ENCODE peak calls at places on chromosomes 5 and 9, in four cellular contexts. One of them, this sample, is unnamed.

GRCh38 chr5:14218480-14218879 is 75.3 kb downstream of the TRIO start:
- DNase-seq in K562: no peak
- DNase-seq in HCT116: no peak
- DNase-seq in H1: no peak
- DNase-seq in this sample: no peak

GRCh38 chr5:128303593-128303992 is 220.0 kb downstream of the SLC12A2 start:
- DNase-seq in K562: no peak
- DNase-seq in HCT116: no peak
- DNase-seq in H1: no peak
- DNase-seq in this sample: no peak

GRCh38 chr5:124704594-124705284 is 41.7 kb downstream of the ZNF608 start:
- DNase-seq in K562: no peak
- DNase-seq in HCT116: no peak
- DNase-seq in H1: no peak
- DNase-seq in this sample: peak

GRCh38 chr9:100567856-100568255 is 10.0 kb upstream of the CAVIN4 start:
- DNase-seq in K562: no peak
- DNase-seq in HCT116: no peak
- DNase-seq in H1: no peak
- DNase-seq in this sample: no peak

GRCh38 chr5:72228957-72229356 is 91.1 kb downstream of the MRPS27 start:
- DNase-seq in K562: peak
- DNase-seq in HCT116: no peak
- DNase-seq in H1: no peak
- DNase-seq in this sample: no peak

GRCh38 chr5:168706655-168707069 is 127.5 kb upstream of the PANK3 start:
- DNase-seq in K562: peak
- DNase-seq in HCT116: peak
- DNase-seq in H1: peak
- DNase-seq in this sample: peak

GRCh38 chr9:135468866-135469521 is 10.6 kb upstream of the PPP1R26 start:
- DNase-seq in K562: peak
- DNase-seq in HCT116: peak
- DNase-seq in H1: no peak
- DNase-seq in this sample: no peak

GRCh38 chr9:4926239-4926638 is 58.8 kb upstream of the JAK2 start:
- DNase-seq in K562: no peak
- DNase-seq in HCT116: no peak
- DNase-seq in H1: no peak
- DNase-seq in this sample: no peak

GRCh38 chr9:113579270-113580040 is 115.9 kb downstream of the RGS3 start:
- DNase-seq in K562: no peak
- DNase-seq in HCT116: no peak
- DNase-seq in H1: no peak
- DNase-seq in this sample: no peak

GRCh38 chr5:97508864-97509263 is 325.8 kb upstream of the RIOK2 start:
- DNase-seq in K562: no peak
- DNase-seq in HCT116: no peak
- DNase-seq in H1: no peak
- DNase-seq in this sample: no peak

GRCh38 chr5:41763096-41763495 is 107.1 kb downstream of the OXCT1 start:
- DNase-seq in K562: no peak
- DNase-seq in HCT116: no peak
- DNase-seq in H1: no peak
- DNase-seq in this sample: no peak

GRCh38 chr5:35671516-35671915 is 53.9 kb downstream of the SPEF2 start:
- DNase-seq in K562: no peak
- DNase-seq in HCT116: no peak
- DNase-seq in H1: no peak
- DNase-seq in this sample: no peak

GRCh38 chr9:93965830-93966577 is 10.8 kb upstream of the BARX1 start:
- DNase-seq in K562: peak
- DNase-seq in HCT116: no peak
- DNase-seq in H1: no peak
- DNase-seq in this sample: no peak

GRCh38 chr9:93964685-93965084 is 9.5 kb upstream of the BARX1 start:
- DNase-seq in K562: no peak
- DNase-seq in HCT116: no peak
- DNase-seq in H1: no peak
- DNase-seq in this sample: no peak

GRCh38 chr9:93969328-93969661 is 14.1 kb upstream of the BARX1 start:
- DNase-seq in K562: no peak
- DNase-seq in HCT116: no peak
- DNase-seq in H1: no peak
- DNase-seq in this sample: no peak

GRCh38 chr9:93967020-93967803 is 12.1 kb upstream of the BARX1 start:
- DNase-seq in K562: no peak
- DNase-seq in HCT116: no peak
- DNase-seq in H1: no peak
- DNase-seq in this sample: no peak

DNA sequence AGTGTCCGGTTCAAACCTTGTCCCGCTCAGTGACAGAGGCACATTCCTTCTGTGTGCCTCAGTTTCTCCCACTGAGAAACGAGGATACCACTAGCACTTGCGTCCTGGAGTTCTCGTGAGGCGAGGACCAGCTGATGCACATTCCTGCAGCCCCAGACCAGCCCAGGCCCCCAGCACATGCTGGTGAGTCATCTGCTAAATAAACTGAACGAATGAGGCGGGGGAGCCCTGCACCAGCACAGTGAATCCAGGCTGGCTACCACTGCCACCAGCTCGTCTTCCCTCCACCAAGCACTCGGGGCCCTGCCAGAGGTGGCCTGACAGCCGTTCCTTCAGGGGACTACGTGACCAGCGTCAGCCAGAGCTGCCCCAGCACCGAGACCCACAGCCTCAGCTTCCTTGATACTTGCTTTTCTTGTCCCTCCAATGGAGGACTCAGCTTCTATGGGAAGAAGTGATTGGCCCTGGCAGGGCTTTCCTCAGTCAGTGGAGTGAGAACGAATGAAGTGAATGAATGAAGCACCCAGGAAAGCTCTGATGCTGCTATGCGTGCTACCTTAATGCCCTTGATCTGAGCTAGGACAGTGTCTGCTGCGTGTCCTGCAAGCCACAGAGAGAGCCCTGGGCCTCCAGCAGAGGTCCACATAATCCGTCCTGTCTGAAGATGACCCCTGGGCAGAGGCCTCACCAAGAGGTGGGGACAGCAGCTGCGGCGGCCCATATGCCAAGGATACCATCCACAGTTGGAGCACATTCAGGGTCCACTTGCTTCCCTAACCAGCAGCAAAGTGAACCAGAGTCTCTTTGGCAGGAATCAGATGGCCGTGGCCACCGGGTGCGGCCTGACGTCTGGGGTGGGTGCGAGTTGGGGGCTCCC is 13.5 kb upstream of the BARX1 start:
- DNase-seq in K562: no peak
- DNase-seq in HCT116: no peak
- DNase-seq in H1: no peak
- DNase-seq in this sample: peak
- TF ChIP-seq FOSL1 in K562: peak
- TF ChIP-seq FOSL1 in HCT116: no peak
- TF ChIP-seq FOSL1 in H1: no peak
- TF ChIP-seq FOSL1 in this sample: peak

GRCh38 chr5:3281346-3281745 is 314.3 kb upstream of the IRX1 start:
- DNase-seq in K562: no peak
- DNase-seq in HCT116: no peak
- DNase-seq in H1: no peak
- DNase-seq in this sample: no peak
- TF ChIP-seq FOSL1 in K562: no peak
- TF ChIP-seq FOSL1 in HCT116: no peak
- TF ChIP-seq FOSL1 in H1: no peak
- TF ChIP-seq FOSL1 in this sample: no peak

DNA sequence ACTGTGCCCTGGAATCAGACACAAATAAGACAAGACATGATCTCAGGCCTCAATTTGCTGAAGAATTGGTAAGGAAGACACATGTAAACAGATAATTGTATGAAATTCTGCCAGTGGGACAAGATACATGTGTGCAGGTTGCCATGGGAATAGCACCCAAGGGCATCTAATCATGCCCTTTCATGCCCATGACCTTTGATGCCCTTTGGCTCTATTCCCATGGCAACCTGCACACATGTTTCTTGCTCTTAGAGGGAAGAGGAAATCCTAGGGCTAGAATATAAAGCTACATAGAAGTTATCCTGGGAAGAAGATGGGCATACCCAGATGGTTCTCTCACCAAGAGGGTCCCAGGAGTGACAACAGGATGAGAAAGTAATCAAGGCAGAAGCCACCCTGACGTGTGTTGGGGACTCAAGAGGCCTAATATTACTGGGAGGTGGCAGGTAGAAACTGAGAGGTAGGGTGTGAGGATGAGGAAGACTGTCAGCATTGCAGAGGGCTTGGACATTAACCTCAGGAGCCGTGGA is 34.4 kb downstream of the P4HA2 start:
- DNase-seq in K562: no peak
- DNase-seq in HCT116: no peak
- DNase-seq in H1: no peak
- DNase-seq in this sample: no peak
- TF ChIP-seq FOSL1 in K562: no peak
- TF ChIP-seq FOSL1 in HCT116: no peak
- TF ChIP-seq FOSL1 in H1: no peak
- TF ChIP-seq FOSL1 in this sample: no peak

DNA sequence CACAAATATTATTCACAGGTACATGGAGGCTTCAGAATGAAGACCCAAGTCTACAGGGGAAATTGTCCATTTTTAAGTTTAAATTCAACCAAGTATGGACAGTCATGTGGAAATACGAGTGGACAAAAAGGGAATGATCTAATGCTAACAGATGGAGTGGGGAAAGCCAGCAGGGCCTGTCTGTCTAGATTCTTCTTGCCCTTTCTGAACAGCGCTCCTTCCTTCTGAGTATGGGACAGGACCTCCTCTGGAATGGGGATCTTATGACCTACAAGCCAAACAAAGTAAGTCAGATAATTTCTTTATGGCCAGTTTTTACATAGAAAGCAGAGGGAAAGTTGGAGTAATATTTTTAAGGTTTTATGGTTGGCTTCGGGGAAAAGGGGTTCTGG is 119.8 kb upstream of the NEK6 start:
- DNase-seq in K562: no peak
- DNase-seq in HCT116: no peak
- DNase-seq in H1: peak
- DNase-seq in this sample: no peak
- TF ChIP-seq FOSL1 in K562: no peak
- TF ChIP-seq FOSL1 in HCT116: no peak
- TF ChIP-seq FOSL1 in H1: no peak
- TF ChIP-seq FOSL1 in this sample: no peak

GRCh38 chr9:16276866-16277265 is 593.6 kb downstream of the BNC2 start:
- DNase-seq in K562: no peak
- DNase-seq in HCT116: no peak
- DNase-seq in H1: no peak
- DNase-seq in this sample: no peak

GRCh38 chr9:16275795-16276624 is 594.5 kb downstream of the BNC2 start:
- DNase-seq in K562: no peak
- DNase-seq in HCT116: no peak
- DNase-seq in H1: no peak
- DNase-seq in this sample: no peak

GRCh38 chr9:16277471-16277870 is 593.0 kb downstream of the BNC2 start:
- DNase-seq in K562: no peak
- DNase-seq in HCT116: no peak
- DNase-seq in H1: no peak
- DNase-seq in this sample: no peak

GRCh38 chr9:16281707-16282106 is 588.8 kb downstream of the BNC2 start:
- DNase-seq in K562: no peak
- DNase-seq in HCT116: no peak
- DNase-seq in H1: no peak
- DNase-seq in this sample: no peak

DNA sequence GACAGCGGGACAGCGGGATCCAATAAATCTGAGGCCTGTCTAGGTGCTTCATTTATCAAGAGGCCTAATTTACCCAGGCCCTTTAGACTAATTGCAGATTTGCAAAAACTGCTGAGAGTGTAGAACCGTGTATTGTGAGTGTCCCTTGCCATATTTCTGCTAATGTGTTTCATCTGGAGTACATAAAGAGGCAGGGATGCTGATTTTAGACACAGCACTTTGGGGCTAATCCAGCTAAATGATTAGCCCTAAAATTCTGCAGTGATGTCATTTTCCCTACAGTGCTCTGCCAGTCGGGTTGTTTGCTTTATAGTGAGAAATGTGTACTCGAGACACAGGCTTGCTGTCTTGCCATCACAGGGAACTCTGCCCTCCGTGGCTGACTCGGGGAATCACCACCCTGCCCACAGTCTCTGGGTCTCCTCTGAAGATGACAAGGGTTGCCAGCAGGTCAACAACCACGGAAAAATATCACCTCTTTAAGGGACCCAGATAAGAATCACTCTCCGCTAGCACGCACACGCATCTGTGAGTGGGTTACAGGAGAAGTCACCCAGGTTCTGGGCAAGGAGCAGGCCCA is 592.0 kb downstream of the BNC2 start:
- DNase-seq in K562: no peak
- DNase-seq in HCT116: no peak
- DNase-seq in H1: no peak
- DNase-seq in this sample: no peak
- TF ChIP-seq FOSL1 in K562: no peak
- TF ChIP-seq FOSL1 in HCT116: no peak
- TF ChIP-seq FOSL1 in H1: no peak
- TF ChIP-seq FOSL1 in this sample: no peak

DNA sequence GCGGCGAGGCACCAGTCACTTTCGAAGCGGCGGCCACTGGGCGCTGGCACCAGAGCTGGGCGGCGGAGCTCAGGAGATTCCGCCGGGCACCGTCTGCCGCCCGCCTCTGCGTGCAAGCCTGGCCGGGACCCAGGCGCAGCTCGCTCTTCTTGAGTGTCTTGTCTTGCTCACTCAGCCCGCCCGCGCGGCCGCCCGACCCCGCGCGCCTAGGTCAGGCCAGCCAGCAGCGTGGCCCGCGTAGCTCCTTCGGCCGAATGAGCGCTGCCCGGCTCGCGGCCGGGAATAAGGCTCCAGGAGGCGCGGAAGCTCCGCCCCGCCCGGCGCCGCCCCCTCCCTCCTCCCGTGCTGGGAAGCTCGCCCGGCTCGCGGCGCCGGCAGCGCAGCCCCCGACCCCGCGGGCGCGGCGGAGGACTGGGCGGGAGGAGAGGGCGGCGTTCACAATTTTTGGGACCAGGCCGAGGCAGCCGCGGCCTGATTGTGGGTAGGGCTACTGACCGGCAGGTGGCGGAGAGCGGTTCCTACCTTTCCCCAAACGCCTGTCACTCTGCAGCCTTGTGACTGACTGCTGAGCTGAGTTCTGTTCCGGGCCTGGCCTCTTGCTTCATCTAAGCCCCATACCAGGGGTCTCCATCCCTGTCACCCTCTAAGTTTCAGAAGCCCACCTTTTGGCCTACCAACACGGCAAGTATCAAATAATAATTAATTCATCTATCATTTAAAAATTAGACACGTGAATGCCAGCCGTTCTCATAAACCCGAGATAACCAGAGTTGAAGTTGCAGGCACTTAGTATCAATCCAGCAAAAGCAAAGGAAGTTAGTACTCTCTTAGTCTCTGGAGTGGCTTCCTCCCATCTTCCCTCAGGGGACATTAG is at the start of gene HBEGF:
- DNase-seq in K562: peak
- DNase-seq in HCT116: peak
- DNase-seq in H1: peak
- DNase-seq in this sample: peak
- TF ChIP-seq FOSL1 in K562: no peak
- TF ChIP-seq FOSL1 in HCT116: no peak
- TF ChIP-seq FOSL1 in H1: no peak
- TF ChIP-seq FOSL1 in this sample: no peak